ENCODE peak calls at places on chromosome 2, in six cellular contexts. O is CD8-positive, alpha-beta T cell; Q is HCT116; C is lower lobe of right lung; P is breast epithelium; B is uterus. Y is an unnamed sample.

GRCh38 chr2:190017837-190018236 is 44.7 kb downstream of the MSTN start:
- DNase-seq in O (no peak), Q (no peak), C (no peak), P (no peak), B (no peak), Y (no peak)

GRCh38 chr2:200411831-200412230 is 98.0 kb downstream of the KCTD18 start:
- DNase-seq in O (no peak), Q (no peak), C (no peak), P (no peak), B (no peak), Y (no peak)

GRCh38 chr2:233178994-233179847 is 72.3 kb upstream of the ATG16L1 start:
- DNase-seq in O (no peak), Q (no peak), C (no peak), P (no peak), B (no peak), Y (no peak)

GRCh38 chr2:97662386-97662894 is 1.4 kb downstream of the ACTR1B start:
- DNase-seq in O (no peak), Q (no peak), C (no peak), P (no peak), B (no peak), Y (no peak)

GRCh38 chr2:30190637-30191036 is 40.7 kb upstream of the LBH start:
- DNase-seq in O (no peak), Q (no peak), C (no peak), P (no peak), B (no peak), Y (no peak)

GRCh38 chr2:202780514-202781021 is 91.0 kb downstream of the ICA1L start:
- DNase-seq in O (no peak), Q (peak; percentile 64), C (no peak), P (no peak), B (no peak), Y (no peak)

GRCh38 chr2:138724296-138724695 is 55.9 kb downstream of the NXPH2 start:
- DNase-seq in O (no peak), Q (no peak), C (no peak), P (no peak), B (no peak), Y (no peak)

GRCh38 chr2:128421286-128421685 is 102.6 kb upstream of the HS6ST1 start:
- DNase-seq in O (no peak), Q (no peak), C (no peak), P (no peak), B (no peak), Y (no peak)

GRCh38 chr2:43007901-43008300 is 215.5 kb upstream of the HAAO start:
- DNase-seq in O (no peak), Q (no peak), C (no peak), P (peak; percentile 15), B (no peak), Y (no peak)

GRCh38 chr2:162385516-162385915 is 41.6 kb downstream of the GCA start:
- DNase-seq in O (no peak), Q (no peak), C (no peak), P (no peak), B (no peak), Y (no peak)

GRCh38 chr2:227615906-227616305 is 1.3 kb upstream of the SCYGR3 start:
- DNase-seq in O (no peak), Q (no peak), C (no peak), P (no peak), B (no peak), Y (no peak)

GRCh38 chr2:70515938-70516337 is 37.7 kb downstream of the TGFA start:
- DNase-seq in O (no peak), Q (no peak), C (peak; percentile 59), P (no peak), B (no peak), Y (no peak)

GRCh38 chr2:85435220-85435958 is 16.9 kb downstream of the SH2D6 start:
- DNase-seq in O (no peak), Q (no peak), C (no peak), P (no peak), B (no peak), Y (no peak)

GRCh38 chr2:160427629-160428424 is 65.8 kb downstream of the RBMS1 start:
- DNase-seq in O (peak; percentile 13), Q (no peak), C (no peak), P (peak; percentile 43), B (no peak), Y (peak; percentile 38)

GRCh38 chr2:9610781-9611548 is 19.8 kb downstream of the YWHAQ start:
- DNase-seq in O (no peak), Q (no peak), C (no peak), P (no peak), B (no peak), Y (no peak)

GRCh38 chr2:28821295-28821958 is 10.8 kb downstream of the SPDYA start:
- DNase-seq in O (no peak), Q (peak; percentile 72), C (no peak), P (no peak), B (no peak), Y (peak; percentile 85)

GRCh38 chr2:195622966-195623365 is 34.1 kb upstream of the SLC39A10 start:
- DNase-seq in O (no peak), Q (no peak), C (no peak), P (no peak), B (no peak), Y (no peak)

GRCh38 chr2:168773719-168774521 is 28.5 kb upstream of the NOSTRIN start:
- DNase-seq in O (no peak), Q (peak; percentile 52), C (peak; percentile 56), P (peak; percentile 27), B (peak; percentile 16), Y (peak; percentile 60)

GRCh38 chr2:57934659-57935058 is 111.9 kb upstream of the VRK2 start:
- DNase-seq in O (no peak), Q (no peak), C (no peak), P (no peak), B (no peak), Y (no peak)

GRCh38 chr2:74500578-74500946 is 1.2 kb upstream of the LBX2 start:
- DNase-seq in O (no peak), Q (no peak), C (no peak), P (no peak), B (no peak), Y (no peak)

GRCh38 chr2:74502720-74503505 is 3.5 kb upstream of the LBX2 start:
- DNase-seq in O (no peak), Q (peak; percentile 57), C (peak; percentile 87), P (peak; percentile 55), B (peak; percentile 69), Y (peak; percentile 87)

GRCh38 chr2:74499940-74500577 is 656 bp upstream of the LBX2 start:
- DNase-seq in O (no peak), Q (no peak), C (peak; percentile 22), P (no peak), B (no peak), Y (no peak)

GRCh38 chr2:74502147-74502719 is 2.8 kb upstream of the LBX2 start:
- DNase-seq in O (no peak), Q (no peak), C (peak; percentile 48), P (no peak), B (no peak), Y (no peak)

DNA sequence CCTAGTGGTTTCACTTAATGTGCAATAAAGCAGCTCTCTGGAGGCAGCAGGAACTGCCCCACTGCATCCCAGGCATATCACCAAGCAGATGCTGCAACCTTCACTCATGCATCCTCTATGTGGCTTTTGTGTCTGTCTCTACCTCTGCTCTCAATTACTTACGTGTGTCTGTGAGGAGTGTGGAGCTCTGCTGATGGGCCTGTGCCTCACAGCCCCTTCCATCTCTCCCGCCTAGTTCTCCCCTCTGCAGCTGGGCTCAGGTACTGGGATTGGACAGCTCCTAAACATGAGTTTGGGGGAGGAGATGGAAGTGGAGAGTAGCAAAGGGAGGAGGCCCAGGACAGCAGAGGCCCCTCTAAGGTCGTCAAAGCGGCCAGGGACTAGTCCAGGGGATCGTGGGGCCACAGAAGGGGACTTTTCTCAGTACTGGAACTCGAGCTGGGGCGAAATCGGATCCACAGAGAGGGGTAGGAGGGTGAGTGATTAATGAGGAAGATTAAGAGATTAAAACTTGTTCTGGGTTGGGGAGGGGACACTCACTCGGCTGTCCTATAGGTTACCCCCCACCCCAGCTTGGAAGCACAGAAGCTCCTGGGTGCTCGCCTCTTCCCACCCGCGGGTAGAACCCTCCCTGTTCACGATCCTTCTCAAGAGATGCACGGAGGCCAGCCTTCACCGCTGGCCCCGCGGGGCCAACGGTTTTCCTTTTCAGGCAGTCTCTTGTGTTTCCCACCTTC is 2.1 kb upstream of the LBX2 start:
- DNase-seq in O (no peak), Q (no peak), C (peak; percentile 30), P (no peak), B (no peak), Y (no peak)
- H3K4me3 ChIP-seq in O (no peak overlapping the region), Q (peak overlapping the region; percentile 89), C (peak overlapping the region; percentile 68), P (no peak overlapping the region), B (no peak overlapping the region), Y (no peak overlapping the region)

GRCh38 chr2:20143263-20143662 is 81.7 kb downstream of the SDC1 start:
- DNase-seq in O (no peak), Q (no peak), C (no peak), P (peak; percentile 89), B (no peak), Y (no peak)
- H3K27ac ChIP-seq in O (no peak overlapping the region), Q (no peak overlapping the region), C (no peak overlapping the region), P (peak overlapping the region; percentile 48), B (no peak overlapping the region), Y (no peak overlapping the region)

DNA sequence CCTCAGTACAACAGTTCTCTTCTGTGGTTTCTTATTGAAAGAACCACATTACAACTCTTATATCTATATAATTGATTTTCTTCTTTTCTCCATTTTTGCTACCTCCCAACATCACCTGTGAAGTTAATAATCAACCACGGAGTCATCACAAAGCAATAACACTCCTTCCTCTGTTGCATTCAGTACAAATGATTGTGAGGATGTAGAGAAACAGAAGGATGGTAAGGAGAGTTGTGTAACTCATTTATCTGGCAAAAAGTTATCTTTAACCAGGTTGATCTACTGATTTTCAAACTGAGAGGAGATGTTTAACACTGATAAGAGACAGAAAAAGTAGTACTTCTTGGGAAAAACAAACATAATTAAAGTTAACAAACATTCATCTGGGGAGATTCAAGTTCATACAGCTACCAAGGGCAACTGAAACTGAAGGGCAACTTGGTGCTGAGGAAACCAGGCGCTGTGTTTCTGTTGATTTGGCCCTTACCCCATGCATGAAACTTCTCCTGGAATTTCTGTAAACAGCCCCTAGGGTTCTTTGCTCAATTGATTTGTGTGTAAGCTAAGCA is 14.1 kb downstream of the IDH1 start:
- DNase-seq in O (no peak), Q (no peak), C (no peak), P (no peak), B (no peak), Y (no peak)
- H3K36me3 ChIP-seq in O (peaks cover 6% of the 10 kb centered on the region), Q (no peaks in the 10 kb centered on the region), C (peaks cover 95% of the 10 kb centered on the region), P (no peaks in the 10 kb centered on the region), B (no peaks in the 10 kb centered on the region), Y (peaks cover 31% of the 10 kb centered on the region)

DNA sequence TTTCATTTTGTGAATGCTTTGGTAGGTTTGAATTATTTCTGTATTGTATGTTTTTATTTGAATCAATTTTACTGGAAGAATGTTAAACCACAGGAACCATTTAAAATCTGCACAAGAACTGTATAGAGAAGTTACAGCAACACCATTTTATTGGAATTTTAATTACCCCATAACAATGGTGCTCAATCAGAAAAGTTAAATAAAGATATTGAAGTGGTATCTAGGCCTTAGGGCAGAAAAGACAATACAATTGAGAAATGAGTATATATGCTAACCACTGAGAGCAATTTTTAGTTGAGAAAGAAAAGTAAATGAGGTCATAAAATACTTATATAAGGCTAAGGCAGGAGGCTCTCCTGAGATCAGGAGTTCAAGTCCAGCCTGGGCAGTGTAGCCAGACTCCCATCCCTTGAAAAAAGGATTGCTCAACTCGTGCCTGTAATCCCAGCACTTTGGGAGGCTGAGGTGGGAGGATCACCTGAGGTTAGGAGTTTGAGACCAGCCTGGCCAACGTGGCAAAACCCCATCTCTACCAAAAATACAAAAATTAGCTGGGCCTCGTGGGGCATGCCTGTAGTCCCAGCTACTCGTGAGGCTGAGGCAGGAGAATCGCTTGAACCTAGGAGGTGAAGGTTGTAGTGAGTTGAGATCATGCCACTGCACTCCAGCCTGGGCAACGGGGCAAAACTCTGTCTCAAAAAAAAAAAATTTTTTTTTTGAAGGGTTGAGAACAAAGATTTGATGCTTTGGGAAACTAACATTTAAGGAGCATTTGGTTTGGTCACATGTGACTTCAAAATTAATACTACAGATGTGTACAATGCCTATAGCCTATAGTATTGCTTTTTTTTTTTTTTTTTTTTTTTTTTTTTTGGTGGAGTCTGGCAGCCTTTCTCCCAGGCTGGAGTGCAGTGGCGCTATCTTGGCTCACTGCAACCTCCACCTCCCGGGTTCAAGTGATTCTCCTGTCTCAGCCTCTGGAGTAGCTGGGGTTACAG is 212.9 kb upstream of the STON1 start:
- DNase-seq in O (no peak), Q (no peak), C (no peak), P (no peak), B (no peak), Y (no peak)
- H3K4me3 ChIP-seq in O (no peak overlapping the region), Q (no peak overlapping the region), C (no peak overlapping the region), P (no peak overlapping the region), B (no peak overlapping the region), Y (peak overlapping the region; percentile 98)